ENCODE peak calls at places on chromosomes 16 and 17, in seven cellular contexts. M is GM12878, Q is H1, D is SK-N-SH, H is K562, S is HepG2, N is HCT116. P is an unnamed sample.

GRCh38 chr17:30212750-30213149 is 22.7 kb downstream of the SLC6A4 start:
- DNase-seq in M (peak), Q (no peak), D (no peak), H (no peak), S (no peak), N (no peak), P (no peak)

GRCh38 chr16:53099318-53100130 is 44.7 kb downstream of the CHD9 start:
- DNase-seq in M (peak), Q (peak), D (peak), H (peak), S (peak), N (peak), P (peak)

GRCh38 chr16:50372611-50373344 is 4.0 kb upstream of the BRD7 start:
- DNase-seq in M (no peak), Q (no peak), D (peak), H (no peak), S (peak), N (no peak), P (no peak)

GRCh38 chr17:29292071-29292991 is 1.6 kb downstream of the NUFIP2 start:
- DNase-seq in M (no peak), Q (peak), D (peak), H (peak), S (no peak), N (no peak), P (peak)

GRCh38 chr17:4492762-4493561 is 5.7 kb upstream of the SPNS2 start:
- DNase-seq in M (no peak), Q (peak), D (no peak), H (peak), S (peak), N (no peak), P (peak)

GRCh38 chr17:81520021-81520894 is 7.7 kb upstream of the ACTG1 start:
- DNase-seq in M (no peak), Q (no peak), D (no peak), H (no peak), S (no peak), N (no peak), P (no peak)

GRCh38 chr17:50466371-50467113 is 2.1 kb downstream of the CHAD start:
- DNase-seq in M (no peak), Q (no peak), D (no peak), H (no peak), S (no peak), N (no peak), P (no peak)

GRCh38 chr16:57297856-57298255 is 13.4 kb upstream of the PLLP start:
- DNase-seq in M (no peak), Q (no peak), D (no peak), H (no peak), S (no peak), N (no peak), P (no peak)

GRCh38 chr16:10037771-10038170 is 144.5 kb downstream of the GRIN2A start:
- DNase-seq in M (no peak), Q (no peak), D (no peak), H (no peak), S (no peak), N (no peak), P (no peak)

DNA sequence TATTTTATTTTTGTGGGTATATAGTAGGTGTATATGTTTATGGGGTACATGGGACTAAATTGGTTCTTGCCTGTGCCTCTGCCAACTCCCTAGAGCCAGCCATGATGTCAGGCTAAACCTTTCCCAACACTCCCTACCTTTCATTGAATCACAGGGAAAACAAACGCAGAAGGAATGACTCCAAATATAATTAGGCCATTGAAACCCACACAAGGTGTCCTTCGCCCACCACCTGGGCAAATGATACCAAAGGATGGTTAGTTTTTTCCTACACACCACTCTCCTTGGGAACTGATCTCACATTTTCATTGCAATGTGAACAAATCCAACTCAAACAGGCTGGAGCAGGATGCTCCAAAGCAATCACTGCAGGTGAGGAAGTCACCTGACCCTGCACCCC is 27.5 kb downstream of the WSB1 start:
- DNase-seq in M (no peak), Q (peak), D (no peak), H (no peak), S (no peak), N (no peak), P (no peak)
- TF ChIP-seq JUND in M (no peak), Q (no peak), D (no peak), H (no peak), S (no peak), N (no peak), P (no peak)

GRCh38 chr17:48045270-48046001 is 2.7 kb upstream of the NFE2L1 start:
- DNase-seq in M (no peak), Q (no peak), D (no peak), H (peak), S (no peak), N (no peak), P (no peak)

GRCh38 chr17:48046296-48046695 is 1.9 kb upstream of the NFE2L1 start:
- DNase-seq in M (no peak), Q (no peak), D (no peak), H (no peak), S (no peak), N (no peak), P (no peak)

GRCh38 chr17:48048321-48049140 is at the start of gene NFE2L1:
- DNase-seq in M (peak), Q (no peak), D (peak), H (peak), S (peak), N (peak), P (peak)

GRCh38 chr17:48047741-48048320 is 328 bp upstream of the NFE2L1 start:
- DNase-seq in M (peak), Q (peak), D (peak), H (peak), S (peak), N (peak), P (peak)

DNA sequence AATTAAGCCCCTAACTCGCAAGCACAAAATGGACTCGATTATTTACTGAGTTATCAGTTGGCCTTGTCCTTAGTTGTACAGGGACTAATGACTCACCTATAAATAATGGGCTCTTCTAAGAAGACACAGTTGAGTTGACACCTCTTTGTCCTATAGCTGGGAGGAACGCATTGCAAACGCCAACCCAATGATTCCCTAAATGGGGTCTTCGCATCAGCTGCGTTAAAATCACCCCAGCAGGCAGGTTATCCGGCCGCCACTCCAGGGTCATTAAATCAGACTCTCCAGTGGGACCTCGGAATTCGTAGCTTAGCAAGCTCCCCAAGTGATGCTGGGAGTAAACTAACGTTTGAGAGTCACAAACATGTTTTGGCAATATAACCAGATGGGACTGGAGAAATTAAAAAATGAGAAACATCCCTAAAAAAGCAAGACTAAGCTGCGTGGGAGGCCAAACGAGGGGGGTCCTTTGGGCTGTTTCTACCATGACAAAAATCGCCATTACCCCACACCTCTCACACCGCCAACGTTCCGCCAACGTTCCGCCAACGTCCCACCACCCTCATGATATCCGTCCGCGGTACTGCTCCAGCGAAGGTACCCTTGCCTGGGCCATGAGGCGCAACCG is 932 bp upstream of the NFE2L1 start:
- DNase-seq in M (no peak), Q (no peak), D (no peak), H (no peak), S (no peak), N (no peak), P (no peak)
- TF ChIP-seq JUND in M (no peak), Q (no peak), D (no peak), H (no peak), S (no peak), N (no peak), P (no peak)

DNA sequence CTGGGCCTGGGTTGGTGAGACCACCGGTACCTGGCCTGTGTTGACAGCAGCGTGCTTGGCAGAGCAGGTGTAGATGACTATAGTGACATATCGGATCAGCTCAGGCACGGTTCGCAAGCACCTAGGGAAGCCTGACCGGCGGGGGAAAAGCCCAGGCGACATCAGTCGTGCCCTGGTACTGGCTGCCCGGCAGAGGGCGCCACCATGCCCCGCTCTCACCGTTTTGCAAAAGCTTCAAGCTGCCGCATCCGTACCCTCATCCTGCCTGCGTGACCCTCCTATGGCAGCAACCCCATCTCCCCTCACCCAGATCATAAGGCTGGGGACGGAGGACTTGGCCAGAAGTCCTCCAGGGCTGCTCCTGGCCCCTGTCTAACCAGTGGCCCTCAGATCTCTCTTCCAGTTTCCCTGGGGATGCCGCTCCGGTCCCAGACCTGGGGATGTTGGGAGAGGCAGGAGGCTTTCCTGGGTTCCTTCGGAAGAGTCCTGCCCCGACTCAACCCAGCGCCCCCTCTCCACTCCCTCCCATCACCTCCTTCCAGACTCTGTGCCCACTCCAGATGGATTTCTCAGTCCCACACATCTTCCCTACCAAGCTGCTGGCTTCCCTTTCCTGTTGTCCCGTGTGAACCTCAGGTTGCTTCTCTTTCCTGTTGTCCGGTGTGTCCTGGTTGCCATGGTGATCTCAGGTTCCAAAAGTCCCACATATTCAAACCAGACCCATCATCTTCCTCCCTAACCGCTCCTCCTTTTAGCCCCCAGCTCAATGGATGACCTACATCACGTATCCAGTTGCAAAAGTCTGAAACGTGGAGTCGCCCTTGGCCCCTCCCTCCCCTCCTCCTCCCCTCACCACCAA is 13.7 kb downstream of the ALOX12B start:
- DNase-seq in M (no peak), Q (peak), D (peak), H (peak), S (peak), N (peak), P (peak)
- TF ChIP-seq JUND in M (no peak), Q (peak), D (no peak), H (no peak), S (no peak), N (no peak), P (no peak)

GRCh38 chr17:55420776-55421178 is 858 bp downstream of the MMD start:
- DNase-seq in M (no peak), Q (peak), D (peak), H (peak), S (no peak), N (no peak), P (peak)
- TF ChIP-seq JUND in M (no peak), Q (no peak), D (no peak), H (no peak), S (no peak), N (no peak), P (no peak)

GRCh38 chr16:21166561-21166961 is 8.1 kb downstream of the LDAF1 start:
- DNase-seq in M (no peak), Q (no peak), D (no peak), H (peak), S (no peak), N (no peak), P (no peak)
- TF ChIP-seq JUND in M (no peak), Q (no peak), D (no peak), H (no peak), S (no peak), N (no peak), P (no peak)

DNA sequence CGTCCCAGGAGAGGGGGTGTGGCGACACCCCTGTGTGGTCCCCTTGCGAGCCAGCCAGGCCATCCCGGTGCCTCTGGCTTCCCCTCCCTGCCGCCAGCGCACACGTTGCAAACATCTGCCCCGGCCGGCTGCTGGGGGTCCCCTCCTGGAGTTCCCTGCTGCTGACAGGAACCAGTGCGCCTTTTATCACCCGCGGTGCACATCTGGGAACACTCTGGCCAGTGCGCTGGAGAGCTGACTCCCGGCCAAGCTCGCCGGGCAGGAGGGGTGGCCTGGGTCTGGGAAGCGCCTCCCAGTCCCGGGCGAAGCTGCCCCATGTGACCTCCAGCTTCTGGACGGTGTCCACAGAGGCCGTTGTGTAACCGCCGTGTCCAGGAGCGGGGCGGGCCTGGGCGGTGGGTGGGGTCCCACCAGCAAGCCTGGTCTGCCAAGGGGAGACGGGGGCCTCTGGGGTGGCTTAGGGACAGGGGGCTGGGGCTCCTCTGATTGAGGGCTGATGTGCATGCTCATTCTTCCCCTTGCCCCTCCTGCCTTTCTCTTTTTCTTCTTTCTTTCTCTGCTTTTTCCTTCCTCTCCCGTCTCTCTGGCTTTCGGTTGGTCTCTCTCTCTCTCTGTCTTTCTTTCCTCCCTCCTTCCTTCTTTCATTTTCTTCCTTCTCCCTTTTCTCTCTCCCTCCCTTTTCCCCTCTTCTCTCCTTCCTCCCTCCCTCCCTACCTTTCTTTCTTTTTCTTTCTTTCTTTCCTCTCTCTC is 25.2 kb upstream of the CIBAR2 start:
- DNase-seq in M (no peak), Q (no peak), D (peak), H (no peak), S (peak), N (no peak), P (peak)
- TF ChIP-seq JUND in M (no peak), Q (no peak), D (no peak), H (no peak), S (peak), N (no peak), P (no peak)

DNA sequence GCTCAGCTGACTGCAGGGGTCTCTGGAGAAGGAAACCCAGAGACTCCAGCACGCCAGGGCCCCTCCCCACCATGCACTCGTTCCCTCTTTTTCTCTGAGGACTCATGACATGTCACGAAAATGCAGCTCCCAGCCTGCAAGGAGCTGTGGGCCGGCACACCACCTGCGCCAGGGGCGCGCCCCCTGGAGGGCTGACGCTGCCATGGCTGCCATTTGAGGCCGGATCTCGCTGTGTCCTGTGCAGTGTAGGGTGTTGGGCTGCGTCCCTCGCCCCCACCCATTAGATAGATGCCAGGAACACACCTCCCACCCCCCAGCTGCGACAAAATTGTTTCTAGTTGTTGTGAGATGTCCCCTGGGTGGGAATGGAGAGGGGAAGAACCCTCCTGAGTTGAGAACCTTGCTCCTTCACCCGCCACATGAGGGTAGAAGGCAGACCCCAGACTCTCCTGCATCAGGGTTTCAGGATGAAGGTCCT is 8.2 kb downstream of the SYNGR2 start:
- DNase-seq in M (no peak), Q (peak), D (peak), H (peak), S (no peak), N (no peak), P (peak)
- TF ChIP-seq JUND in M (no peak), Q (no peak), D (no peak), H (no peak), S (no peak), N (no peak), P (no peak)

GRCh38 chr17:51846561-51846960 is 312.0 kb downstream of the CA10 start:
- DNase-seq in M (no peak), Q (no peak), D (peak), H (no peak), S (no peak), N (no peak), P (no peak)

GRCh38 chr17:51848451-51848850 is 310.1 kb downstream of the CA10 start:
- DNase-seq in M (no peak), Q (no peak), D (no peak), H (no peak), S (no peak), N (no peak), P (no peak)

GRCh38 chr17:51852603-51853002 is 305.9 kb downstream of the CA10 start:
- DNase-seq in M (no peak), Q (no peak), D (no peak), H (no peak), S (no peak), N (no peak), P (no peak)

GRCh38 chr17:51853857-51854256 is 304.7 kb downstream of the CA10 start:
- DNase-seq in M (no peak), Q (no peak), D (no peak), H (no peak), S (no peak), N (no peak), P (no peak)

DNA sequence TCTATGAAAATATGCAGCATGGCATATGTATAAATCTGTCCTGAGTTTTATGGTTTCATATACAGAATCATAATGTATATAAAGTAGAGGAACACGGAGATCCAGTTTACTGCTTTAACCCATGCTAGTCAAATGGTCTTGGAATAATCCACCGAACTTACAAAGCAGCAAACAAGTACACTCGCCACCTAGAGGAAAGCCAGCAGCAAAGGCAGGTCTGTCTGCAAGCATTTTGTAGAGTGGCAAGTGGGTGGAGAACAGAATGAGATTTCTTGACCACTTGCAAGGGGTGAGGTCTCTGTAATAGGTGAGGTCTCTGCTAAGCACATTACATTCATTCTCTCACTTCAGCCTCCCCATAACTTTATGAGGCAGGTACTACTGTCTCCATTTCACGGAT is 308.3 kb downstream of the CA10 start:
- DNase-seq in M (no peak), Q (no peak), D (no peak), H (no peak), S (peak), N (no peak), P (no peak)
- TF ChIP-seq JUND in M (no peak), Q (no peak), D (no peak), H (no peak), S (no peak), N (no peak), P (no peak)

GRCh38 chr16:1263591-1264216 is 7.8 kb downstream of the TPSD1 start:
- DNase-seq in M (no peak), Q (no peak), D (no peak), H (no peak), S (no peak), N (no peak), P (no peak)
- TF ChIP-seq JUND in M (no peak), Q (no peak), D (no peak), H (no peak), S (no peak), N (no peak), P (no peak)

GRCh38 chr16:75244844-75245758 is 6.3 kb downstream of the BCAR1 start:
- DNase-seq in M (no peak), Q (no peak), D (peak), H (no peak), S (peak), N (no peak), P (no peak)
- TF ChIP-seq JUND in M (no peak), Q (peak), D (peak), H (no peak), S (peak), N (no peak), P (no peak)